ENCODE peak calls at places on chromosomes 4 and X, in four cellular contexts. B, X, U and A are unnamed samples. For H3K4me1, the result is how much of the 10 kb centered on the place peaks cover.

GRCh38 chrX:97367149-97367548 is 483.4 kb downstream of the RPA4 start:
- DNase-seq in B (no peak), X (no peak), U (peak), A (no peak)

GRCh38 chr4:187070740-187071139 is 347.1 kb upstream of the FAT1 start:
- DNase-seq in B (no peak), X (no peak), U (no peak), A (no peak)

GRCh38 chrX:73922856-73923429 is 359.9 kb downstream of the CHIC1 start:
- DNase-seq in B (no peak), X (no peak), U (peak), A (no peak)

GRCh38 chr4:102574317-102574716 is 73.2 kb downstream of the NFKB1 start:
- DNase-seq in B (no peak), X (no peak), U (peak), A (no peak)

GRCh38 chr4:153220709-153221367 is 16.6 kb downstream of the TRIM2 start:
- DNase-seq in B (no peak), X (no peak), U (peak), A (no peak)

GRCh38 chr4:171626554-171626953 is 186.7 kb upstream of the GALNTL6 start:
- DNase-seq in B (no peak), X (no peak), U (no peak), A (no peak)

GRCh38 chr4:118400362-118400761 is 47.6 kb upstream of the PRSS12 start:
- DNase-seq in B (no peak), X (no peak), U (peak), A (peak)

GRCh38 chr4:10226756-10227155 is 110.2 kb upstream of the WDR1 start:
- DNase-seq in B (no peak), X (no peak), U (no peak), A (no peak)

GRCh38 chrX:125205084-125205917 is 114.4 kb upstream of the TEX13C start:
- DNase-seq in B (no peak), X (peak), U (no peak), A (no peak)

GRCh38 chr4:946517-947471 is 14.5 kb downstream of the TMEM175 start:
- DNase-seq in B (no peak), X (peak), U (no peak), A (no peak)

GRCh38 chr4:74370912-74371311 is 6.0 kb downstream of the EREG start:
- DNase-seq in B (no peak), X (peak), U (peak), A (peak)

GRCh38 chr4:182555997-182556418 is 312.8 kb downstream of the TENM3 start:
- DNase-seq in B (no peak), X (peak), U (peak), A (peak)

GRCh38 chr4:164617426-164617825 is 136.5 kb upstream of the SMIM31 start:
- DNase-seq in B (no peak), X (no peak), U (no peak), A (no peak)

GRCh38 chr4:33974270-33974669 is 2270.0 kb downstream of the ARAP2 start:
- DNase-seq in B (no peak), X (no peak), U (no peak), A (no peak)

GRCh38 chr4:147589586-147589985 is 27.6 kb upstream of the TMEM184C start:
- DNase-seq in B (no peak), X (no peak), U (no peak), A (no peak)

GRCh38 chr4:3352918-3353594 is 60.2 kb downstream of the RGS12 start:
- DNase-seq in B (no peak), X (no peak), U (no peak), A (no peak)

GRCh38 chr4:76156635-76157034 is 8.4 kb upstream of the NUP54 start:
- DNase-seq in B (no peak), X (no peak), U (peak), A (no peak)

GRCh38 chr4:182351485-182351884 is 108.3 kb downstream of the TENM3 start:
- DNase-seq in B (no peak), X (peak), U (no peak), A (no peak)

GRCh38 chr4:39348371-39349265 is 17.5 kb downstream of the RFC1 start:
- DNase-seq in B (peak), X (no peak), U (peak), A (peak)

GRCh38 chr4:13722649-13723048 is 95.1 kb upstream of the BOD1L1 start:
- DNase-seq in B (no peak), X (no peak), U (no peak), A (no peak)

GRCh38 chr4:26476545-26476944 is 13.7 kb downstream of the CCKAR start:
- DNase-seq in B (no peak), X (no peak), U (no peak), A (no peak)

GRCh38 chr4:101169044-101170014 is 178.0 kb downstream of the PPP3CA start:
- DNase-seq in B (peak), X (peak), U (peak), A (peak)

GRCh38 chrX:70166601-70167590 is 10.4 kb upstream of the DGAT2L6 start:
- DNase-seq in B (no peak), X (no peak), U (peak), A (peak)

GRCh38 chr4:171629182-171629581 is 184.0 kb upstream of the GALNTL6 start:
- DNase-seq in B (no peak), X (no peak), U (no peak), A (no peak)

GRCh38 chrX:153874091-153874365 is 11.9 kb downstream of the L1CAM start:
- DNase-seq in B (no peak), X (no peak), U (no peak), A (no peak)
- H3K27ac ChIP-seq in B (no peak), X (peak), U (no peak), A (no peak)

DNA sequence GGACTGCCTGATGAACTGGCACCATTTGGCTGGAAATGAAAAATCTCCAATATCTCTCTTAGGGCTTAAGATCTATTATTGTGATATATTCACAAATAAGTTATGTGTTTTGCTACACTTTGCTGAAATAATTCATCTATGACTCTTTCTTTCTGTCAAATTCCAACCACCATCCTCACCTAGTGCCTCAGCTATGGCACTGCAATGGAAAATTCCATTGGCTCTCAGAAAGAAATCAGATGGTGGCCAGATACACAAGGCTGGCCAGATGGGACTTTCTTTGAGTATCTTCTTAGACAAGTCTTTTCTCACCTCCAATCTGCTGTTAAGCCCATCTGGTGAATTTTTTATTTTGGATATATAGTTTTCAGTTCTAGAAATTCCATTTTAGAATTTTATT is 28.0 kb downstream of the NAT8L start:
- DNase-seq in B (no peak), X (peak), U (no peak), A (peak)
- TF ChIP-seq CTCF in B (no peak), X (peak), U (peak), A (peak)

GRCh38 chr4:47120783-47121182 is 89.4 kb downstream of the GABRB1 start:
- DNase-seq in B (no peak), X (no peak), U (no peak), A (no peak)

GRCh38 chr4:47122592-47123291 is 91.4 kb downstream of the GABRB1 start:
- DNase-seq in B (peak), X (peak), U (peak), A (peak)

GRCh38 chr4:47118192-47118879 is 87.0 kb downstream of the GABRB1 start:
- DNase-seq in B (no peak), X (no peak), U (peak), A (no peak)
- H3K4me1 ChIP-seq in B (under half), X (under half), U (under half), A (under half)

DNA sequence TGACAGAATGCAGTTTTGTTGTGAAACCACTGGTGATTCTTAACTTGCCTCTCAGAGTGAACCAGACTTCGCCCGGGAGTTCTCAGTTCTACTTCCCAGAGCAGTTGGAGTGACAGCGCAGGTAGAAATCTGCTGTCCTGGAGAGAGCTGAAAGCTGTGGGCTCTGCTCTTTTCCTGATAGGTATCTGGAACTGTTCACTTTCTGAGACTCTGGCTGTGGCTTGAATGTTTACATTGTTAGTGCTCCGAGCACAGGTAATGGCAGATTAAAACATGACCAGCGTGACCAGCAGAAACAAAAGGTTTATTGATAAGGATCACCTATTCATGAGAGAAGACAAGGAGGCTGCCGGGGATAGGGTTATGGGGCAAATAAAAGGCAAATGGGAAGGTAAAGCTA is 360.8 kb downstream of the BMPR1B start:
- DNase-seq in B (no peak), X (no peak), U (no peak), A (no peak)
- H3K27ac ChIP-seq in B (no peak), X (no peak), U (no peak), A (no peak)

GRCh38 chrX:71623105-71623450 is 4.8 kb upstream of the CXCR3 start:
- DNase-seq in B (no peak), X (no peak), U (no peak), A (no peak)

GRCh38 chrX:71622347-71623104 is 4.2 kb upstream of the CXCR3 start:
- DNase-seq in B (peak), X (peak), U (peak), A (peak)

GRCh38 chrX:71623714-71624113 is 5.4 kb upstream of the CXCR3 start:
- DNase-seq in B (no peak), X (no peak), U (no peak), A (no peak)

GRCh38 chrX:71619193-71619592 is 882 bp upstream of the CXCR3 start:
- DNase-seq in B (no peak), X (no peak), U (no peak), A (no peak)

GRCh38 chrX:71621644-71622346 is 3.5 kb upstream of the CXCR3 start:
- DNase-seq in B (no peak), X (no peak), U (peak), A (no peak)
- TF ChIP-seq CTCF in B (no peak), X (no peak), U (no peak), A (no peak)

GRCh38 chrX:114584434-114584943 is 603 bp downstream of the HTR2C start:
- DNase-seq in B (no peak), X (peak), U (no peak), A (no peak)
- H3K4me1 ChIP-seq in B (under half), X (under half), U (under half), A (under half)